ENCODE peak calls at places on chromosome 20, in seven cellular contexts. One of them, this sample, is unnamed.

GRCh38 chr20:46235086-46235485 is 73.2 kb downstream of the CDH22 start:
- DNase-seq in mesothelial cell of epicardium: no peak
- DNase-seq in H9: no peak
- DNase-seq in amniotic epithelial cell: no peak
- DNase-seq in IMR-90: no peak
- DNase-seq in fibroblast of mammary gland: no peak
- DNase-seq in KBM-7: no peak
- DNase-seq in this sample: no peak

GRCh38 chr20:23200413-23200812 is 114.3 kb upstream of the CD93 start:
- DNase-seq in mesothelial cell of epicardium: no peak
- DNase-seq in H9: no peak
- DNase-seq in KBM-7: no peak
- DNase-seq in fibroblast of mammary gland: no peak
- DNase-seq in IMR-90: no peak
- DNase-seq in amniotic epithelial cell: no peak
- DNase-seq in this sample: no peak

GRCh38 chr20:1302578-1303541 is 26.1 kb downstream of the SDCBP2 start:
- DNase-seq in H9: no peak
- DNase-seq in IMR-90: no peak
- DNase-seq in fibroblast of mammary gland: no peak
- DNase-seq in KBM-7: peak
- DNase-seq in amniotic epithelial cell: no peak
- DNase-seq in mesothelial cell of epicardium: no peak
- DNase-seq in this sample: no peak

GRCh38 chr20:11328839-11329238 is 588.9 kb upstream of the BTBD3 start:
- DNase-seq in amniotic epithelial cell: no peak
- DNase-seq in IMR-90: no peak
- DNase-seq in H9: no peak
- DNase-seq in KBM-7: no peak
- DNase-seq in mesothelial cell of epicardium: no peak
- DNase-seq in fibroblast of mammary gland: no peak
- DNase-seq in this sample: no peak

GRCh38 chr20:38514185-38514584 is 41.5 kb downstream of the RALGAPB start:
- DNase-seq in mesothelial cell of epicardium: no peak
- DNase-seq in KBM-7: no peak
- DNase-seq in amniotic epithelial cell: no peak
- DNase-seq in H9: no peak
- DNase-seq in fibroblast of mammary gland: no peak
- DNase-seq in IMR-90: no peak
- DNase-seq in this sample: no peak

GRCh38 chr20:15742627-15743026 is 830.6 kb downstream of the KIF16B start:
- DNase-seq in mesothelial cell of epicardium: no peak
- DNase-seq in H9: no peak
- DNase-seq in amniotic epithelial cell: no peak
- DNase-seq in fibroblast of mammary gland: no peak
- DNase-seq in IMR-90: no peak
- DNase-seq in KBM-7: no peak
- DNase-seq in this sample: no peak

GRCh38 chr20:47720636-47721427 is 64.4 kb downstream of the SULF2 start:
- DNase-seq in mesothelial cell of epicardium: peak
- DNase-seq in amniotic epithelial cell: peak
- DNase-seq in KBM-7: no peak
- DNase-seq in H9: no peak
- DNase-seq in IMR-90: peak
- DNase-seq in fibroblast of mammary gland: no peak
- DNase-seq in this sample: no peak

GRCh38 chr20:17571153-17571527 is 1.3 kb downstream of the DSTN start:
- DNase-seq in mesothelial cell of epicardium: no peak
- DNase-seq in H9: no peak
- DNase-seq in fibroblast of mammary gland: no peak
- DNase-seq in amniotic epithelial cell: peak
- DNase-seq in IMR-90: no peak
- DNase-seq in KBM-7: no peak
- DNase-seq in this sample: peak

GRCh38 chr20:57902478-57902877 is 192.7 kb upstream of the PMEPA1 start:
- DNase-seq in KBM-7: no peak
- DNase-seq in fibroblast of mammary gland: peak
- DNase-seq in H9: no peak
- DNase-seq in mesothelial cell of epicardium: no peak
- DNase-seq in IMR-90: peak
- DNase-seq in amniotic epithelial cell: peak
- DNase-seq in this sample: peak

GRCh38 chr20:62168061-62168460 is 14.8 kb upstream of the MTG2 start:
- DNase-seq in fibroblast of mammary gland: no peak
- DNase-seq in IMR-90: no peak
- DNase-seq in amniotic epithelial cell: no peak
- DNase-seq in KBM-7: no peak
- DNase-seq in mesothelial cell of epicardium: no peak
- DNase-seq in H9: no peak
- DNase-seq in this sample: no peak

GRCh38 chr20:31538327-31538726 is 24.1 kb downstream of the HM13 start:
- DNase-seq in fibroblast of mammary gland: no peak
- DNase-seq in H9: no peak
- DNase-seq in amniotic epithelial cell: no peak
- DNase-seq in KBM-7: no peak
- DNase-seq in mesothelial cell of epicardium: no peak
- DNase-seq in IMR-90: no peak
- DNase-seq in this sample: no peak

GRCh38 chr20:57695012-57695411 is 14.8 kb downstream of the PMEPA1 start:
- DNase-seq in IMR-90: no peak
- DNase-seq in fibroblast of mammary gland: no peak
- DNase-seq in amniotic epithelial cell: no peak
- DNase-seq in KBM-7: no peak
- DNase-seq in H9: no peak
- DNase-seq in mesothelial cell of epicardium: no peak
- DNase-seq in this sample: no peak

GRCh38 chr20:19812696-19813095 is 54.6 kb downstream of the RIN2 start:
- DNase-seq in fibroblast of mammary gland: peak
- DNase-seq in amniotic epithelial cell: no peak
- DNase-seq in IMR-90: no peak
- DNase-seq in H9: no peak
- DNase-seq in KBM-7: peak
- DNase-seq in mesothelial cell of epicardium: no peak
- DNase-seq in this sample: no peak

GRCh38 chr20:64106981-64107735 is at the start of gene NPBWR2:
- DNase-seq in KBM-7: no peak
- DNase-seq in H9: peak
- DNase-seq in mesothelial cell of epicardium: peak
- DNase-seq in amniotic epithelial cell: no peak
- DNase-seq in fibroblast of mammary gland: no peak
- DNase-seq in IMR-90: no peak
- DNase-seq in this sample: no peak

GRCh38 chr20:23356203-23356602 is 5.6 kb downstream of the NXT1 start:
- DNase-seq in KBM-7: no peak
- DNase-seq in amniotic epithelial cell: no peak
- DNase-seq in mesothelial cell of epicardium: no peak
- DNase-seq in fibroblast of mammary gland: no peak
- DNase-seq in IMR-90: no peak
- DNase-seq in H9: peak
- DNase-seq in this sample: no peak

GRCh38 chr20:44618318-44618731 is 33.2 kb downstream of the ADA start:
- DNase-seq in IMR-90: no peak
- DNase-seq in amniotic epithelial cell: no peak
- DNase-seq in KBM-7: no peak
- DNase-seq in fibroblast of mammary gland: no peak
- DNase-seq in H9: no peak
- DNase-seq in mesothelial cell of epicardium: no peak
- DNase-seq in this sample: no peak

GRCh38 chr20:63980317-63980805 is 571 bp upstream of the PRPF6 start:
- DNase-seq in fibroblast of mammary gland: peak
- DNase-seq in KBM-7: no peak
- DNase-seq in amniotic epithelial cell: peak
- DNase-seq in H9: no peak
- DNase-seq in IMR-90: no peak
- DNase-seq in mesothelial cell of epicardium: no peak
- DNase-seq in this sample: no peak

GRCh38 chr20:23112595-23112994 is 26.5 kb upstream of the CD93 start:
- DNase-seq in mesothelial cell of epicardium: no peak
- DNase-seq in KBM-7: no peak
- DNase-seq in H9: no peak
- DNase-seq in fibroblast of mammary gland: no peak
- DNase-seq in amniotic epithelial cell: no peak
- DNase-seq in IMR-90: no peak
- DNase-seq in this sample: no peak

GRCh38 chr20:38181207-38181693 is 16.2 kb upstream of the TGM2 start:
- DNase-seq in fibroblast of mammary gland: no peak
- DNase-seq in amniotic epithelial cell: no peak
- DNase-seq in mesothelial cell of epicardium: no peak
- DNase-seq in IMR-90: no peak
- DNase-seq in KBM-7: no peak
- DNase-seq in H9: no peak
- DNase-seq in this sample: peak

GRCh38 chr20:31517373-31517772 is 3.1 kb downstream of the HM13 start:
- DNase-seq in H9: peak
- DNase-seq in mesothelial cell of epicardium: no peak
- DNase-seq in amniotic epithelial cell: peak
- DNase-seq in fibroblast of mammary gland: peak
- DNase-seq in KBM-7: peak
- DNase-seq in IMR-90: peak
- DNase-seq in this sample: peak

GRCh38 chr20:23314714-23315498 is 35.7 kb upstream of the NXT1 start:
- DNase-seq in mesothelial cell of epicardium: no peak
- DNase-seq in fibroblast of mammary gland: no peak
- DNase-seq in H9: no peak
- DNase-seq in KBM-7: no peak
- DNase-seq in amniotic epithelial cell: no peak
- DNase-seq in IMR-90: no peak
- DNase-seq in this sample: no peak